ENCODE peak calls at places on chromosomes 16 and 17, in four cellular contexts. S, Z, R and W are unnamed samples.
A peak's percentile ranks its signal among the peaks of the same experiment; 100 is the strongest.

GRCh38 chr17:50764860-50765259 is 2.5 kb downstream of the ANKRD40CL start:
- DNase-seq in Z (no peak), R (no peak), S (no peak), W (no peak)

GRCh38 chr17:43779145-43780125 is 658 bp upstream of the DUSP3 start:
- DNase-seq in S (peak; percentile 69), R (no peak), Z (no peak), W (no peak)

GRCh38 chr17:75041656-75042280 is 5.0 kb downstream of the ATP5PD start:
- DNase-seq in Z (no peak), R (no peak), S (no peak), W (no peak)

GRCh38 chr17:7405413-7405881 is 1.6 kb upstream of the TMEM256 start:
- DNase-seq in S (no peak), Z (no peak), R (no peak), W (no peak)

GRCh38 chr17:61143026-61143425 is 256.6 kb upstream of the TBX2 start:
- DNase-seq in Z (no peak), R (no peak), S (no peak), W (no peak)

GRCh38 chr17:31313982-31314787 is at the start of gene EVI2B:
- DNase-seq in S (no peak), Z (no peak), R (no peak), W (no peak)

GRCh38 chr16:79543219-79543618 is 57.3 kb downstream of the MAF start:
- DNase-seq in Z (no peak), S (no peak), R (no peak), W (no peak)

GRCh38 chr17:72237223-72237622 is 116.4 kb downstream of the SOX9 start:
- DNase-seq in R (no peak), S (no peak), Z (no peak), W (no peak)

GRCh38 chr16:12296406-12296805 is 319.9 kb downstream of the SNX29 start:
- DNase-seq in R (no peak), Z (no peak), S (no peak), W (no peak)

GRCh38 chr17:75555679-75556153 is 30.2 kb downstream of the LLGL2 start:
- DNase-seq in R (no peak), Z (peak; percentile 51), S (no peak), W (no peak)

GRCh38 chr16:79169239-79169638 is 431.3 kb downstream of the MAF start:
- DNase-seq in R (no peak), Z (no peak), S (no peak), W (no peak)

GRCh38 chr17:58315750-58316149 is 12.8 kb downstream of the TSPOAP1 start:
- DNase-seq in S (no peak), Z (peak; percentile 1), R (no peak), W (no peak)

GRCh38 chr16:67213197-67214019 is 13.5 kb upstream of the TMEM208 start:
- DNase-seq in S (no peak), Z (peak; percentile 69), R (no peak), W (no peak)

DNA sequence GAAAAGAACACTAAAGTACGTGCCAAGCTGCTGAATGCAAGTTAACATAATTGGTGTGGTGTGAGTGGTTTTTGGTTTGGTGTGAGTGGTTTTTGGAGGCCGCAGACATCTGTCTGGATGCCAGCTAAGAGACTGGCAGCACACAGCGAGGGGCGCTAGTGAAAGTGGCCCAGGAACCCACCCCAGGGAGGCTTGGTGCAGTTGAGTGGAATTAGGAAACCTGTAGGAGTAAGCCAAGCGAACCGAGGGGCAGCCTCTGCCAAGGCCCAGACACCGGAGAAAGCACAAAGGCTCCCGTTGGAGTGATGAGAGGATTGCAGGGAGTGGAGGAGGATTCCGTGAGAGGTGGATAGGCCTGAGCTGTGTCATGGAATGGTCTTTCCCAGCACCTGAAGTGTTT is 24.6 kb upstream of the SLC5A11 start:
- DNase-seq in R (no peak), S (no peak), Z (no peak), W (no peak)
- H3K36me3 ChIP-seq in R (peaks cover 23% of the 10 kb centered on the region), S (peaks cover 94% of the 10 kb centered on the region), Z (peaks cover 100% of the 10 kb centered on the region), W (peaks cover 60% of the 10 kb centered on the region)

GRCh38 chr17:869067-869466 is 86.9 kb downstream of the MRM3 start:
- DNase-seq in Z (peak; percentile 33), R (no peak), S (peak; percentile 94), W (no peak)
- TF ChIP-seq POLR2AphosphoS5 in Z (peak; percentile 15), R (no peak), S (peak; percentile 69), W (no peak)

DNA sequence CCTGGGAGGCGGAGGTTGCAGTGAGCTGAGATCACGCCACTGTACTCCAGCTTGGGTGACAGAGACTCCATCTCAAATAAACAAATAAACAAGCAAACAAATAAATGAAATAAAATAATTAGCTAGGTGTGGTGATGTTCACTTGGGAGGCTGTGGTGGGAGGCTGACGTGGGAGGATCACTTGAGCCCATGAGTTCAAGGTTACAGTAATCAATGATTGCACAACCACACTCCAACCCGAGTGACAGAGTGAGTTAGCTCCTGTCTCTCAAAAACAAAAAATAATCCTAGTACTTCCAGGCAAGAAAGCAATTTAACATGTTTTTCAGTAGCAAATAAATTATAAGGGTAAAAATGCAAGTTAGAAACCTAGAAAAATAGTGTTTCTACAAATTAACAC is 26.4 kb downstream of the CFDP1 start:
- DNase-seq in Z (no peak), R (no peak), S (no peak), W (no peak)
- H3K36me3 ChIP-seq in Z (peaks cover 70% of the 10 kb centered on the region), R (no peaks in the 10 kb centered on the region), S (peaks cover 61% of the 10 kb centered on the region), W (no peaks in the 10 kb centered on the region)

GRCh38 chr17:78806451-78806850 is 24.4 kb upstream of the CYTH1 start:
- DNase-seq in Z (no peak), R (no peak), S (no peak), W (no peak)

GRCh38 chr17:78802459-78802858 is 20.4 kb upstream of the CYTH1 start:
- DNase-seq in R (no peak), Z (no peak), S (no peak), W (no peak)

GRCh38 chr17:78805301-78805700 is 23.2 kb upstream of the CYTH1 start:
- DNase-seq in S (no peak), R (no peak), Z (peak; percentile 33), W (no peak)

GRCh38 chr17:78803161-78803845 is 21.2 kb upstream of the CYTH1 start:
- DNase-seq in S (no peak), R (no peak), Z (no peak), W (no peak)

DNA sequence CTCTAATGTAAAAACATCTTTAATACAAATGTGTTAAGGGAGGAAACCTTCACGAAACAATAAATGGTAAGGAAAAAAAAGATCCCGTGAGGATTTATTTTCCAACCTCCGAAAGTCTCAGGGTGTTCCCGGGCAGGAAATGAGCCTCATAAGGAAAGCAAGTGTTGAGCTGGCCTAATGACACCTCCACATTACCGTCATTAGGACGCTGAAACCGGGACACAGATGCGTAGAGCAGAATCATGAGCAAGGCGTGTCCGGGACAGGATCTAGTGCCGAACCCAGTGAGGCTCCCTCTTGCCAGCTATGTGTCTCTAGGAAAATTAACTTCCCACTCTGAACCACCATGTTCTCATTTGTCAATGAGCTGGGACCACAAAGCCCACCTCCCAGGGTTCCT is 22.7 kb upstream of the CYTH1 start:
- DNase-seq in Z (no peak), R (no peak), S (no peak), W (no peak)
- TF ChIP-seq POLR2AphosphoS5 in Z (peak; percentile 47), R (no peak), S (peak; percentile 34), W (no peak)

DNA sequence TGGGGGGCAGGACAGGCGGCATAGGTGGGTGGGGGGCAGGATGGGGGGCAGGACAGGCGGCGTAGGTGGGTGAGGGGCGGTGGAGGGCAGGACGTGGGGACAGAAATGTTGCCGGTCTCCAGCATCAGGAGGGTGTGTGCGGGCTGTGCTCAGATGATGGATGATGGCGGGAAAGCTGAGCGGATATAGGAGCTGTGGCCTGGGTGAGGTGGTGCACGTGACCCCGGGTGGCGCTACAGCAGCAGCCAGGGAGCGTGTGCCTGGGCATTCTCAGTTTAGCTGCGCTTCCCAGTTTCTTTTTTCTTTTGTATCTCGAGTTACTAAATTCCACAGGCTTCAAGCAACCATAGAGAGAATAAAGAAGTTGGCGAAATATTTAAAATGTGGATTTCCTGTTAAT is 19.0 kb downstream of the TELO2 start:
- DNase-seq in S (no peak), R (no peak), Z (no peak), W (no peak)
- H3K36me3 ChIP-seq in S (peaks cover 37% of the 10 kb centered on the region), R (no peaks in the 10 kb centered on the region), Z (peaks cover 37% of the 10 kb centered on the region), W (no peaks in the 10 kb centered on the region)

DNA sequence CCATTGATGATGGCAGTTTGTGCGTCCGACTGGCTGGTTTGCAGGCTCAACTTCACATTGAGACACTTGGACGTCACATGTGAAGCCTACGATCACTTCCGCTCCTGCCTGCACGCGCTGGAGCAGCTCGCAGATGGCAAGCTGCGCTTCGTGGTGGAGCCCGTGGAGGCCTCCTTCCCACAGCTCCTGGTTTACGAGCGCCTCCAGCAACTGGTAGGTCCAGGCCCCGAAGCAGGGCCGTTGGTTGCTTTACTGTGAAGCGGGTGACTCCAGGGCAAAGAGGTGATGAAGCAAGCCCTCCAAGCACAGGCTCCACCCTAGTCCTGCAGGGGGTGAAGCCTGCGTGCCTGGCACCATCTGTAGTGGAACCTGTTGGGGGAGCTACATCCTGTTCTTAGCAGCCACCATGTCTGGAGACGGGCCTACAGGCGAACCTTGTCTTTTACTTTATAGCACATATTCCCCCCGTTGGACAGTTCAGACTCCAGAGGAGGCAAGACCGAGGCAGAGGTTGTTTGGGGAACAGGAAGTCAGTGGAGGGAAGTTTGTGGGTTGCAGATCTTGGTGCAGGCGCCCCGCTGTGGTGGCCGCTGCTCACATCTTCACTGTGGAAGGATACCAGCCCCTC is 23.1 kb downstream of the METTL22 start:
- DNase-seq in S (no peak), R (no peak), Z (peak; percentile 30), W (no peak)
- TF ChIP-seq POLR2AphosphoS5 in S (no peak), R (no peak), Z (no peak), W (no peak)

GRCh38 chr16:17246974-17247718 is 223.6 kb downstream of the XYLT1 start:
- DNase-seq in S (no peak), R (no peak), Z (peak; percentile 44), W (no peak)

GRCh38 chr16:17246577-17246885 is 224.2 kb downstream of the XYLT1 start:
- DNase-seq in Z (no peak), S (no peak), R (no peak), W (no peak)

GRCh38 chr16:17241264-17241835 is 229.4 kb downstream of the XYLT1 start:
- DNase-seq in R (no peak), S (peak; percentile 81), Z (no peak), W (no peak)

GRCh38 chr16:17245727-17246576 is 224.8 kb downstream of the XYLT1 start:
- DNase-seq in R (no peak), Z (no peak), S (no peak), W (no peak)

DNA sequence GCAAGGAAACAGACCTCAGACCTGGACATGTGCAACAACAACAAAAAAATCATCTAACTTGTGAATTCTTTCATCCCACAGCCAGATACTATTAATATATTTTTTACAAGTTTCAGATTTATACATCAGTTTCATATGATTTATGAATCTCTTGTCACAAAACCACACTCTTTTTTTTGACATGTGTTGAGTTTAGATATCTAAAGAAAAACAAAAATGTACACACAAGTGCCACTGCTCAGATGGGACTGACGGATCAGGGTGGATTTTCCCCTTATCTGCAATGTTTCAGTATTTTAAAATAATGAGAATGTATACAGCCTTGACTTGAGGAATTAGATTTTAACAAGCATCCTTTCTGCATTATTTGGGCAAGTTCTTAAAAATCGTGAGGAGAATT is 225.9 kb downstream of the XYLT1 start:
- DNase-seq in R (no peak), Z (no peak), S (no peak), W (no peak)
- H3K36me3 ChIP-seq in R (no peaks in the 10 kb centered on the region), Z (no peaks in the 10 kb centered on the region), S (no peaks in the 10 kb centered on the region), W (no peaks in the 10 kb centered on the region)